ENCODE peak calls at places on chromosome 7, in ten cellular contexts. W is lower leg skin; S is substantia nigra; D is spleen; C is activated CD8-positive, alpha-beta memory T cell treated with anti-CD3 and anti-CD28 coated beads, Interleukin-2, amount 10 ng/mL, durations not matched to agents 7 days and 5 days; G is activated T-cell treated with anti-CD3 and anti-CD28 coated beads, Interleukin-2, amount 50 U/mL, for 24 hours; F is BE2C; N is posterior cingulate gyrus; B is foreskin melanocyte; R is activated effector memory CD4-positive, alpha-beta T cell treated with anti-CD3 and anti-CD28 coated beads, Interleukin-2, amount 50 U/mL, for 16 hours. Q is an unnamed sample.

GRCh38 chr7:86947956-86948355 is 111.5 kb downstream of the ELAPOR2 start:
- DNase-seq in W (no peak), S (no peak), D (no peak), C (no peak), G (no peak), F (no peak), N (no peak), B (no peak), R (no peak), Q (no peak)

GRCh38 chr7:72265505-72265904 is 146.6 kb downstream of the CALN1 start:
- DNase-seq in W (no peak), S (no peak), D (no peak), C (no peak), G (no peak), F (no peak), N (no peak), B (no peak), R (no peak), Q (no peak)

GRCh38 chr7:17506090-17506489 is 207.6 kb downstream of the AHR start:
- DNase-seq in W (no peak), S (no peak), D (no peak), C (no peak), G (no peak), F (no peak), N (no peak), B (no peak), R (no peak), Q (no peak)

GRCh38 chr7:28358423-28358868 is 53.9 kb upstream of the CREB5 start:
- DNase-seq in W (no peak), S (no peak), D (no peak), C (no peak), G (no peak), F (no peak), N (no peak), B (peak), R (no peak), Q (no peak)

GRCh38 chr7:88217675-88218427 is 2.0 kb downstream of the SRI start:
- DNase-seq in W (no peak), S (no peak), D (no peak), C (no peak), G (no peak), F (no peak), N (no peak), B (no peak), R (no peak), Q (no peak)

GRCh38 chr7:103094102-103094501 is 19.2 kb downstream of the ARMC10 start:
- DNase-seq in W (no peak), S (no peak), D (no peak), C (no peak), G (no peak), F (no peak), N (no peak), B (no peak), R (no peak), Q (no peak)

GRCh38 chr7:69608878-69609277 is 10.6 kb downstream of the AUTS2 start:
- DNase-seq in W (no peak), S (no peak), D (no peak), C (no peak), G (no peak), F (no peak), N (no peak), B (no peak), R (no peak), Q (no peak)

GRCh38 chr7:47402941-47403340 is 179.0 kb downstream of the TNS3 start:
- DNase-seq in W (peak), S (no peak), D (peak), C (no peak), G (no peak), F (no peak), N (no peak), B (no peak), R (peak), Q (no peak)

GRCh38 chr7:113159746-113160339 is 41.5 kb upstream of the SMIM30 start:
- DNase-seq in W (no peak), S (no peak), D (no peak), C (no peak), G (no peak), F (peak), N (no peak), B (peak), R (no peak), Q (no peak)

GRCh38 chr7:91957823-91958222 is 17.2 kb downstream of the AKAP9 start:
- DNase-seq in W (no peak), S (no peak), D (no peak), C (no peak), G (no peak), F (no peak), N (no peak), B (no peak), R (no peak), Q (no peak)

GRCh38 chr7:98836811-98837631 is 32.8 kb downstream of the TMEM130 start:
- DNase-seq in W (no peak), S (no peak), D (no peak), C (peak), G (peak), F (peak), N (no peak), B (no peak), R (peak), Q (no peak)

GRCh38 chr7:107694395-107694794 is 33.8 kb downstream of the SLC26A4 start:
- DNase-seq in W (no peak), S (peak), D (no peak), C (no peak), G (no peak), F (no peak), N (no peak), B (no peak), R (no peak), Q (no peak)

GRCh38 chr7:47953822-47954221 is 5.6 kb upstream of the PKD1L1 start:
- DNase-seq in W (no peak), S (no peak), D (no peak), C (no peak), G (no peak), F (no peak), N (no peak), B (no peak), R (no peak), Q (no peak)

GRCh38 chr7:151302531-151302930 is 39.1 kb upstream of the NUB1 start:
- DNase-seq in W (peak), S (no peak), D (no peak), C (peak), G (no peak), F (no peak), N (no peak), B (no peak), R (no peak), Q (no peak)

GRCh38 chr7:116173051-116174028 is 37.0 kb upstream of the TES start:
- DNase-seq in W (no peak), S (no peak), D (no peak), C (no peak), G (no peak), F (no peak), N (no peak), B (peak), R (no peak), Q (no peak)

GRCh38 chr7:97390052-97390451 is 272.6 kb downstream of the SDHAF3 start:
- DNase-seq in W (no peak), S (no peak), D (no peak), C (no peak), G (no peak), F (no peak), N (no peak), B (no peak), R (no peak), Q (no peak)

GRCh38 chr7:147586110-147586509 is 1004.5 kb upstream of the C7orf33 start:
- DNase-seq in W (no peak), S (no peak), D (no peak), C (no peak), G (no peak), F (no peak), N (no peak), B (no peak), R (no peak), Q (no peak)

GRCh38 chr7:99083068-99083651 is 60.7 kb downstream of the SMURF1 start:
- DNase-seq in W (no peak), S (no peak), D (no peak), C (no peak), G (no peak), F (no peak), N (no peak), B (no peak), R (no peak), Q (no peak)

GRCh38 chr7:83355143-83355542 is 192.5 kb upstream of the PCLO start:
- DNase-seq in W (no peak), S (no peak), D (no peak), C (no peak), G (no peak), F (no peak), N (no peak), B (no peak), R (no peak), Q (no peak)

GRCh38 chr7:17131060-17131345 is 167.4 kb upstream of the AHR start:
- DNase-seq in W (no peak), S (peak), D (no peak), C (no peak), G (no peak), F (no peak), N (no peak), B (no peak), R (no peak), Q (no peak)

GRCh38 chr7:29588900-29589696 is 25.5 kb downstream of the PRR15 start:
- DNase-seq in W (no peak), S (no peak), D (no peak), C (peak), G (peak), F (peak), N (no peak), B (peak), R (no peak), Q (peak)

GRCh38 chr7:47313564-47313963 is 268.3 kb downstream of the TNS3 start:
- DNase-seq in W (no peak), S (no peak), D (no peak), C (no peak), G (no peak), F (no peak), N (no peak), B (peak), R (no peak), Q (no peak)

GRCh38 chr7:45919231-45919825 is 1.7 kb downstream of the IGFBP3 start:
- DNase-seq in W (no peak), S (no peak), D (no peak), C (no peak), G (no peak), F (no peak), N (no peak), B (no peak), R (no peak), Q (no peak)

GRCh38 chr7:101936612-101937231 is 119.3 kb downstream of the CUX1 start:
- DNase-seq in W (no peak), S (no peak), D (peak), C (no peak), G (no peak), F (peak), N (no peak), B (no peak), R (no peak), Q (no peak)

GRCh38 chr7:95472521-95473160 is 13.1 kb upstream of the ASB4 start:
- DNase-seq in W (no peak), S (no peak), D (no peak), C (no peak), G (no peak), F (no peak), N (no peak), B (peak), R (no peak), Q (no peak)

GRCh38 chr7:55555160-55555559 is 17.1 kb downstream of the VOPP1 start:
- DNase-seq in W (no peak), S (no peak), D (no peak), C (no peak), G (no peak), F (no peak), N (no peak), B (no peak), R (no peak), Q (no peak)

Q was measured in CMK.